ENCODE peak calls at places on chromosomes 11 and 22, in six cellular contexts. T is ureter, J is NCI-H1417 treated with DMSO at 0.1 percent for 48 hours, I is GM12865, Q is SW 1271, N is Calu3. K is an unnamed sample.
A peak's percentile ranks its signal among the peaks of the same experiment; 100 is the strongest.

GRCh38 chr11:12430351-12430750 is 53.0 kb downstream of the PARVA start:
- DNase-seq in I (no peak), J (no peak), Q (no peak), T (no peak), N (peak; percentile 64), K (no peak)

GRCh38 chr11:73983764-73984543 is 1.3 kb upstream of the UCP2 start:
- DNase-seq in J (peak; percentile 31), I (no peak), N (no peak), T (no peak), Q (no peak), K (no peak)

GRCh38 chr11:19394525-19395016 is 153.8 kb upstream of the E2F8 start:
- DNase-seq in T (no peak), Q (no peak), N (no peak), I (peak; percentile 74), J (no peak), K (peak; percentile 30)

GRCh38 chr22:38452373-38453064 is 2.5 kb downstream of the KCNJ4 start:
- DNase-seq in Q (no peak), I (no peak), N (no peak), J (no peak), T (no peak), K (no peak)

GRCh38 chr11:1498262-1498661 is 11.7 kb upstream of the MOB2 start:
- DNase-seq in Q (no peak), T (no peak), J (no peak), I (no peak), N (no peak), K (no peak)

GRCh38 chr11:18012314-18012905 is 437 bp downstream of the SERGEF start:
- DNase-seq in I (peak; percentile 31), N (peak; percentile 19), J (no peak), T (no peak), Q (peak; percentile 5), K (no peak)

GRCh38 chr11:75328426-75329277 is 22.8 kb downstream of the ARRB1 start:
- DNase-seq in N (peak; percentile 67), I (peak; percentile 55), J (no peak), Q (peak; percentile 59), T (peak; percentile 80), K (no peak)

GRCh38 chr11:43987384-43988039 is 45.1 kb downstream of the C11orf96 start:
- DNase-seq in Q (no peak), I (no peak), J (no peak), N (peak; percentile 41), T (peak; percentile 89), K (no peak)

GRCh38 chr11:58674609-58675008 is 52.1 kb downstream of the CNTF start:
- DNase-seq in Q (no peak), N (no peak), J (no peak), I (no peak), T (no peak), K (no peak)

GRCh38 chr11:134277176-134278001 is 1.2 kb downstream of the GLB1L3 start:
- DNase-seq in T (peak; percentile 31), Q (no peak), N (no peak), J (no peak), I (no peak), K (no peak)

GRCh38 chr11:47148903-47149535 is 27.7 kb downstream of the ARFGAP2 start:
- DNase-seq in I (no peak), Q (no peak), T (no peak), N (no peak), J (no peak), K (no peak)

GRCh38 chr11:7640826-7641225 is 32.5 kb downstream of the CYB5R2 start:
- DNase-seq in I (no peak), T (peak; percentile 29), Q (no peak), J (no peak), N (no peak), K (no peak)

GRCh38 chr11:44224867-44225501 is 85.0 kb downstream of the ALX4 start:
- DNase-seq in Q (no peak), J (no peak), N (no peak), T (no peak), I (no peak), K (no peak)

GRCh38 chr11:75547617-75548054 is 14.4 kb upstream of the SERPINH1 start:
- DNase-seq in Q (peak; percentile 58), I (peak; percentile 50), N (peak; percentile 68), J (no peak), T (no peak), K (peak; percentile 77)

GRCh38 chr11:111974451-111974850 is 37.3 kb downstream of the DIXDC1 start:
- DNase-seq in T (no peak), I (no peak), N (no peak), Q (no peak), J (no peak), K (no peak)

GRCh38 chr22:24187731-24188644 is 6.7 kb downstream of the SUSD2 start:
- DNase-seq in J (no peak), N (no peak), T (no peak), Q (no peak), I (peak; percentile 0), K (no peak)

GRCh38 chr11:101686514-101686913 is 102.7 kb upstream of the TRPC6 start:
- DNase-seq in J (no peak), T (peak; percentile 57), Q (no peak), N (peak; percentile 39), I (no peak), K (no peak)

GRCh38 chr11:111845256-111846028 is 25.9 kb downstream of the ALG9 start:
- DNase-seq in I (no peak), T (no peak), Q (no peak), J (no peak), N (no peak), K (no peak)

GRCh38 chr11:16040151-16040550 is 316.2 kb downstream of the SOX6 start:
- DNase-seq in Q (no peak), T (no peak), I (no peak), N (no peak), J (no peak), K (no peak)

GRCh38 chr11:60111793-60112192 is 23.3 kb downstream of the MS4A2 start:
- DNase-seq in T (no peak), N (no peak), I (no peak), J (no peak), Q (no peak), K (no peak)

GRCh38 chr11:134730596-134731538 is 318.8 kb upstream of the B3GAT1 start:
- DNase-seq in T (no peak), Q (no peak), J (no peak), N (no peak), I (no peak), K (no peak)

GRCh38 chr11:8294251-8294935 is 30.7 kb upstream of the LMO1 start:
- DNase-seq in Q (no peak), T (no peak), I (no peak), J (no peak), N (no peak), K (no peak)

GRCh38 chr11:94868468-94868867 is 100.3 kb downstream of the AMOTL1 start:
- DNase-seq in J (no peak), T (no peak), I (no peak), N (no peak), Q (no peak), K (no peak)

GRCh38 chr22:30028731-30029130 is 51.5 kb upstream of the HORMAD2 start:
- DNase-seq in T (no peak), N (no peak), I (no peak), J (no peak), Q (no peak), K (no peak)